ENCODE peak calls at places on chromosomes 7 and 10, in four cellular contexts. F is NCI-H226; P is stimulated activated CD8-positive, alpha-beta memory T cell treated with anti-CD3 and anti-CD28 coated beads, Interleukin-4, amount 100 ng/mL, for 24 hours; R is cardiac muscle cell. O is an unnamed sample.
A peak's percentile ranks its signal among the peaks of the same experiment; 100 is the strongest.

GRCh38 chr7:135979674-135980660 is 2.8 kb upstream of the MTPN start:
- DNase-seq in F (peak; percentile 39), P (no peak), R (no peak), O (no peak)

GRCh38 chr7:105654095-105654686 is 72.9 kb upstream of the EFCAB10 start:
- DNase-seq in F (no peak), P (no peak), R (no peak), O (no peak)

GRCh38 chr7:87339373-87339897 is 6.0 kb upstream of the CROT start:
- DNase-seq in F (no peak), P (no peak), R (no peak), O (no peak)

GRCh38 chr7:93620057-93620456 is 45.5 kb upstream of the CALCR start:
- DNase-seq in F (no peak), P (no peak), R (no peak), O (no peak)

GRCh38 chr10:33412261-33413092 is 78.0 kb upstream of the NRP1 start:
- DNase-seq in F (peak; percentile 89), P (no peak), R (no peak), O (no peak)

GRCh38 chr10:77936697-77937567 is 10.4 kb upstream of the DLG5 start:
- DNase-seq in F (no peak), P (no peak), R (no peak), O (no peak)

GRCh38 chr10:75395171-75395954 is 6.2 kb downstream of the ZNF503 start:
- DNase-seq in F (no peak), P (no peak), R (peak; percentile 81), O (no peak)

GRCh38 chr7:109939207-109939606 is 1151.7 kb upstream of the LRRN3 start:
- DNase-seq in F (no peak), P (no peak), R (no peak), O (no peak)

GRCh38 chr7:468681-469590 is 50.7 kb downstream of the PDGFA start:
- DNase-seq in F (no peak), P (no peak), R (no peak), O (no peak)

GRCh38 chr7:29146888-29147609 is 712 bp upstream of the CPVL start:
- DNase-seq in F (no peak), P (no peak), R (peak; percentile 49), O (no peak)

GRCh38 chr7:157482517-157483120 is 145.8 kb downstream of the DNAJB6 start:
- DNase-seq in F (no peak), P (no peak), R (no peak), O (no peak)

GRCh38 chr7:101533103-101533465 is 96.0 kb downstream of the MYL10 start:
- DNase-seq in F (no peak), P (no peak), R (no peak), O (no peak)

GRCh38 chr7:130364446-130364845 is 15.8 kb upstream of the CPA1 start:
- DNase-seq in F (no peak), P (no peak), R (no peak), O (no peak)

GRCh38 chr10:94065344-94065743 is 71.6 kb downstream of the PLCE1 start:
- DNase-seq in F (no peak), P (no peak), R (no peak), O (no peak)

GRCh38 chr7:11415101-11415500 is 416.9 kb downstream of the THSD7A start:
- DNase-seq in F (no peak), P (no peak), R (no peak), O (no peak)

GRCh38 chr10:93812664-93813338 is 55.1 kb downstream of the LGI1 start:
- DNase-seq in F (peak; percentile 22), P (no peak), R (no peak), O (no peak)

GRCh38 chr10:93417886-93418285 is 64.2 kb downstream of the MYOF start:
- DNase-seq in F (no peak), P (no peak), R (no peak), O (no peak)

GRCh38 chr7:57225666-57226065 is 93.4 kb upstream of the ZNF479 start:
- DNase-seq in F (no peak), P (no peak), R (no peak), O (no peak)

GRCh38 chr10:6114758-6115410 is 26.1 kb downstream of the RBM17 start:
- DNase-seq in F (peak; percentile 9), P (no peak), R (no peak), O (no peak)

GRCh38 chr10:62037166-62037831 is 135.8 kb downstream of the ARID5B start:
- DNase-seq in F (no peak), P (no peak), R (no peak), O (no peak)

GRCh38 chr10:63666836-63667383 is 145.7 kb downstream of the REEP3 start:
- DNase-seq in F (peak; percentile 47), P (no peak), R (no peak), O (no peak)

GRCh38 chr7:2719007-2719406 is 31.0 kb downstream of the AMZ1 start:
- DNase-seq in F (no peak), P (peak; percentile 47), R (peak; percentile 46), O (peak; percentile 52)

GRCh38 chr10:79200346-79200745 is 131.6 kb downstream of the ZMIZ1 start:
- DNase-seq in F (no peak), P (no peak), R (no peak), O (no peak)

GRCh38 chr7:120991570-120991969 is 3.1 kb downstream of the CPED1 start:
- DNase-seq in F (peak; percentile 35), P (no peak), R (no peak), O (no peak)

GRCh38 chr10:112375721-112376577 is 2.0 kb downstream of the ACSL5 start:
- DNase-seq in F (peak; percentile 13), P (no peak), R (no peak), O (peak; percentile 23)

GRCh38 chr10:122462533-122463465 is 1.4 kb downstream of the HTRA1 start:
- DNase-seq in F (no peak), P (no peak), R (peak; percentile 35), O (no peak)

GRCh38 chr7:41825927-41826480 is 123.1 kb upstream of the INHBA start:
- DNase-seq in F (peak; percentile 62), P (no peak), R (peak; percentile 31), O (no peak)

GRCh38 chr10:98028168-98028770 is 2.2 kb downstream of the CRTAC1 start:
- DNase-seq in F (peak; percentile 27), P (peak; percentile 29), R (peak; percentile 86), O (peak; percentile 47)

GRCh38 chr7:33766396-33766795 is 138.9 kb upstream of the BMPER start:
- DNase-seq in F (no peak), P (no peak), R (no peak), O (no peak)

GRCh38 chr7:26286157-26286556 is 5.5 kb upstream of the SNX10 start:
- DNase-seq in F (no peak), P (no peak), R (no peak), O (no peak)

GRCh38 chr10:14812271-14812670 is 25.6 kb downstream of the CDNF start:
- DNase-seq in F (peak; percentile 15), P (no peak), R (no peak), O (no peak)

GRCh38 chr10:73639286-73639685 is 2.0 kb downstream of the MYOZ1 start:
- DNase-seq in F (no peak), P (no peak), R (no peak), O (no peak)

GRCh38 chr10:131722121-131722520 is 178.7 kb upstream of the PPP2R2D start:
- DNase-seq in F (no peak), P (no peak), R (no peak), O (no peak)

GRCh38 chr7:116315293-116315692 is 105.0 kb downstream of the TES start:
- DNase-seq in F (no peak), P (no peak), R (no peak), O (no peak)

GRCh38 chr10:61481597-61481996 is 28.4 kb upstream of the TMEM26 start:
- DNase-seq in F (no peak), P (no peak), R (no peak), O (no peak)

GRCh38 chr7:144386741-144387140 is 16.8 kb downstream of the NOBOX start:
- DNase-seq in F (peak; percentile 77), P (no peak), R (no peak), O (no peak)

O was measured in effector CD4-positive, alpha-beta T cell.